ENCODE peak calls at places on chromosomes 11 and 22, in six cellular contexts. S, I, U, X, N and Z are unnamed samples.
A peak's percentile ranks its signal among the peaks of the same experiment; 100 is the strongest.

GRCh38 chr11:11620251-11620965 is 1.4 kb downstream of the GALNT18 start:
- DNase-seq in S (peak; percentile 50), I (no peak), U (peak; percentile 89), X (no peak), N (no peak), Z (peak; percentile 44)

GRCh38 chr11:59463176-59463575 is 6.4 kb downstream of the OR4D6 start:
- DNase-seq in S (peak; percentile 18), I (no peak), U (no peak), X (no peak), N (no peak), Z (peak; percentile 29)

GRCh38 chr22:42328130-42328821 is 57.8 kb upstream of the TCF20 start:
- DNase-seq in S (no peak), I (no peak), U (no peak), X (no peak), N (no peak), Z (no peak)

GRCh38 chr22:36795633-36796032 is 19.7 kb upstream of the IFT27 start:
- DNase-seq in S (no peak), I (no peak), U (no peak), X (no peak), N (no peak), Z (no peak)

GRCh38 chr22:17647996-17648395 is 9.4 kb downstream of the BCL2L13 start:
- DNase-seq in S (no peak), I (no peak), U (no peak), X (peak; percentile 23), N (no peak), Z (no peak)

GRCh38 chr22:33785283-33785991 is 134.8 kb downstream of the LARGE1 start:
- DNase-seq in S (no peak), I (no peak), U (no peak), X (no peak), N (no peak), Z (no peak)

GRCh38 chr11:58576792-58577440 is 1.3 kb upstream of the LPXN start:
- DNase-seq in S (no peak), I (no peak), U (no peak), X (peak; percentile 32), N (no peak), Z (peak; percentile 61)

GRCh38 chr11:50423208-50423607 is 390.5 kb downstream of the OR4C45 start:
- DNase-seq in S (no peak), I (no peak), U (no peak), X (no peak), N (no peak), Z (no peak)

GRCh38 chr11:27471067-27471587 is 1.5 kb downstream of the LGR4 start:
- DNase-seq in S (no peak), I (no peak), U (no peak), X (no peak), N (no peak), Z (peak; percentile 3)